ENCODE peak calls at places on chromosomes 3 and 15, in nine cellular contexts. Z is mesothelial cell of epicardium, G is nephron progenitor cell, N is uterus, T is BJ, V is PC-3, F is mammary epithelial cell, M is natural killer cell, X is glutamatergic neuron. A is an unnamed sample.

GRCh38 chr3:126152931-126153694 is 27.3 kb downstream of the ALDH1L1 start:
- DNase-seq in Z (no peak), G (no peak), N (no peak), T (no peak), V (no peak), F (no peak), M (no peak), X (no peak), A (no peak)

GRCh38 chr3:46935168-46935858 is 41.2 kb downstream of the CCDC12 start:
- DNase-seq in Z (peak), G (no peak), N (peak), T (peak), V (peak), F (peak), M (no peak), X (no peak), A (peak)

GRCh38 chr15:63023351-63023945 is 19.1 kb upstream of the TPM1 start:
- DNase-seq in Z (no peak), G (no peak), N (no peak), T (peak), V (no peak), F (peak), M (no peak), X (no peak), A (no peak)

GRCh38 chr3:151931171-151931570 is 57.7 kb downstream of the SUCNR1 start:
- DNase-seq in Z (no peak), G (no peak), N (no peak), T (no peak), V (peak), F (no peak), M (no peak), X (no peak), A (no peak)

GRCh38 chr15:85414991-85415390 is 34.6 kb downstream of the AKAP13 start:
- DNase-seq in Z (no peak), G (no peak), N (no peak), T (no peak), V (no peak), F (no peak), M (no peak), X (no peak), A (no peak)

GRCh38 chr3:52917044-52917443 is 19.7 kb upstream of the STIMATE start:
- DNase-seq in Z (no peak), G (no peak), N (no peak), T (no peak), V (no peak), F (no peak), M (no peak), X (no peak), A (no peak)

GRCh38 chr15:91572110-91572509 is 281.4 kb upstream of the SLCO3A1 start:
- DNase-seq in Z (no peak), G (no peak), N (peak), T (no peak), V (peak), F (peak), M (no peak), X (no peak), A (no peak)

GRCh38 chr3:171811059-171811912 is 1.0 kb upstream of the PLD1 start:
- DNase-seq in Z (no peak), G (no peak), N (peak), T (peak), V (peak), F (peak), M (no peak), X (no peak), A (no peak)

GRCh38 chr3:69869643-69870042 is 129.9 kb upstream of the SAMMSON start:
- DNase-seq in Z (no peak), G (no peak), N (no peak), T (no peak), V (no peak), F (no peak), M (no peak), X (no peak), A (no peak)

GRCh38 chr15:93779341-93779740 is 452.0 kb upstream of the MCTP2 start:
- DNase-seq in Z (no peak), G (no peak), N (no peak), T (no peak), V (no peak), F (no peak), M (no peak), X (no peak), A (no peak)

GRCh38 chr3:175121225-175121624 is 262.1 kb downstream of the NAALADL2 start:
- DNase-seq in Z (no peak), G (no peak), N (no peak), T (no peak), V (peak), F (peak), M (no peak), X (no peak), A (no peak)

GRCh38 chr15:38597221-38597800 is 32.7 kb upstream of the RASGRP1 start:
- DNase-seq in Z (no peak), G (no peak), N (no peak), T (no peak), V (no peak), F (no peak), M (no peak), X (no peak), A (no peak)

GRCh38 chr3:194205675-194206133 is 69.8 kb downstream of the HES1 start:
- DNase-seq in Z (no peak), G (no peak), N (no peak), T (no peak), V (peak), F (no peak), M (no peak), X (peak), A (no peak)

GRCh38 chr3:128274837-128275236 is 121.6 kb downstream of the EEFSEC start:
- DNase-seq in Z (no peak), G (no peak), N (no peak), T (peak), V (peak), F (peak), M (no peak), X (no peak), A (no peak)

GRCh38 chr3:177601120-177601519 is 403.8 kb upstream of the TBL1XR1 start:
- DNase-seq in Z (no peak), G (no peak), N (no peak), T (no peak), V (no peak), F (peak), M (no peak), X (no peak), A (no peak)

GRCh38 chr3:54600441-54601204 is 327.2 kb downstream of the LRTM1 start:
- DNase-seq in Z (no peak), G (no peak), N (no peak), T (no peak), V (no peak), F (no peak), M (no peak), X (no peak), A (no peak)

GRCh38 chr3:45055032-45055410 is 28.9 kb downstream of the CLEC3B start:
- DNase-seq in Z (no peak), G (no peak), N (no peak), T (peak), V (peak), F (peak), M (no peak), X (no peak), A (no peak)

GRCh38 chr3:155352900-155353490 is 59.5 kb upstream of the STRIT1 start:
- DNase-seq in Z (no peak), G (no peak), N (no peak), T (no peak), V (peak), F (peak), M (no peak), X (no peak), A (no peak)

GRCh38 chr3:158789592-158789991 is 12.3 kb upstream of the MFSD1 start:
- DNase-seq in Z (no peak), G (no peak), N (no peak), T (no peak), V (peak), F (peak), M (no peak), X (no peak), A (no peak)

GRCh38 chr3:102059145-102059943 is 210.0 kb downstream of the NFKBIZ start:
- DNase-seq in Z (no peak), G (no peak), N (no peak), T (no peak), V (no peak), F (no peak), M (no peak), X (no peak), A (no peak)

GRCh38 chr15:36235173-36235572 is 344.3 kb upstream of the CDIN1 start:
- DNase-seq in Z (no peak), G (no peak), N (no peak), T (no peak), V (peak), F (no peak), M (no peak), X (no peak), A (no peak)

GRCh38 chr3:115602194-115602593 is 21.1 kb upstream of the GAP43 start:
- DNase-seq in Z (no peak), G (no peak), N (no peak), T (no peak), V (no peak), F (no peak), M (no peak), X (no peak), A (no peak)

GRCh38 chr3:30231277-30232141 is 374.9 kb upstream of the TGFBR2 start:
- DNase-seq in Z (no peak), G (no peak), N (no peak), T (peak), V (no peak), F (no peak), M (no peak), X (no peak), A (no peak)

GRCh38 chr3:190024912-190025311 is 95.8 kb downstream of the P3H2 start:
- DNase-seq in Z (no peak), G (no peak), N (no peak), T (no peak), V (peak), F (peak), M (no peak), X (no peak), A (no peak)
- TF ChIP-seq CTCF in Z (no peak), G (no peak), N (no peak), T (no peak), V (no peak), F (no peak), M (no peak), X (no peak), A (no peak)

DNA sequence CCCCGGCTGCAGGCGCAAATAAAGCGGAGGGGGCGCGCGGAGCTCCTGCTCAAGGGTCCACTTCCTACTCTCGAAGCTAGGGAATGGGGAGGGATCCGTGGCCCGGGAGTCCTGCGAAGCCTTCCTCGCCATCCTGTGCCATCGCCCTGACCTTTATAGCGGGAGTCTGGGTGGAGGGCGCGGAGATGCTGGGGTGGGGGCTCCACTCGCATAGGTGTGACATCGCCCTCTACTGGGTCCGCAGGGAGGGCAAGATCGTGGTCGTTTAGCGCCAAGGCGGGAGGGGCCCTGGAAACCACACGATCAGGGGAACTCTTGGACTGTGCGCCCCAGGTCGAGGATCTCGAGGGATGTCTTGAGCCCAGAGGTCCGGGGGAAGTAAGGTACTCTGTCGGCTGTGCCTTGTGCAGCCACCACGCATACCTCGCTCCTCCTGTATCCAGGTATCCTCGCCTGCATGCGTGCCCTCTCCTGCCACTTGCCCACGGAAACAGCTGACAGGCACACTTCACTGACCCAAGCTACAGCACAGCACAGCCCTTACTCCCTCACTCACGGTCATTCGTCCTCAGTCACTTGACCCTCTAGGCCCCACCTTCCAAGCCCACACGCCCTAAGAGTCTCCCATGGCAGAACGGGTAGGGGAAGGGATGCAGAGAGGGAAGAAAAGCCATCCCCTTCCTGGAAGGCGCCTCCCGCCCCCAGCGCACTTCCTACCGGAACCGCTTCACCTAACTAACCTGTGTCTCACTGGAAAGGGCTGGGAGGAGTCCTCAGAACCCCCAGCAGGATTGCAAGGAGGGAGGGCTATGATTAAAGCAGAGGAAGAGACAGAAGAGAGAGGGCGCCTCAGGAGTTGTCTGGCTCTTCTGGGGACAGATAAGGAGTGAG is 22.7 kb downstream of the EPHB3 start:
- DNase-seq in Z (peak), G (no peak), N (no peak), T (no peak), V (no peak), F (no peak), M (no peak), X (peak), A (no peak)
- TF ChIP-seq CTCF in Z (no peak), G (peak), N (peak), T (peak), V (peak), F (peak), M (no peak), X (peak), A (peak)

GRCh38 chr3:38247366-38248035 is 18.1 kb upstream of the SLC22A13 start:
- DNase-seq in Z (no peak), G (no peak), N (no peak), T (peak), V (peak), F (peak), M (no peak), X (no peak), A (no peak)
- TF ChIP-seq CTCF in Z (no peak), G (no peak), N (no peak), T (peak), V (peak), F (peak), M (no peak), X (no peak), A (no peak)

GRCh38 chr15:34360298-34360697 is 6.7 kb downstream of the LPCAT4 start:
- DNase-seq in Z (no peak), G (no peak), N (no peak), T (no peak), V (peak), F (peak), M (no peak), X (no peak), A (no peak)
- TF ChIP-seq CTCF in Z (no peak), G (no peak), N (no peak), T (no peak), V (peak), F (no peak), M (no peak), X (no peak), A (no peak)

GRCh38 chr3:124492824-124493223 is 237.4 kb upstream of the UMPS start:
- DNase-seq in Z (no peak), G (peak), N (peak), T (no peak), V (peak), F (peak), M (no peak), X (peak), A (no peak)
- TF ChIP-seq CTCF in Z (no peak), G (peak), N (peak), T (peak), V (peak), F (peak), M (no peak), X (no peak), A (no peak)

GRCh38 chr3:152941825-152942224 is 106.9 kb downstream of the P2RY1 start:
- DNase-seq in Z (no peak), G (no peak), N (no peak), T (no peak), V (no peak), F (no peak), M (no peak), X (no peak), A (no peak)

GRCh38 chr3:152938974-152939636 is 104.2 kb downstream of the P2RY1 start:
- DNase-seq in Z (no peak), G (no peak), N (no peak), T (no peak), V (no peak), F (no peak), M (no peak), X (no peak), A (no peak)

GRCh38 chr3:152942366-152942765 is 107.4 kb downstream of the P2RY1 start:
- DNase-seq in Z (no peak), G (no peak), N (no peak), T (no peak), V (peak), F (peak), M (no peak), X (no peak), A (no peak)

GRCh38 chr3:152943645-152944044 is 108.7 kb downstream of the P2RY1 start:
- DNase-seq in Z (no peak), G (no peak), N (no peak), T (no peak), V (peak), F (peak), M (no peak), X (no peak), A (no peak)

DNA sequence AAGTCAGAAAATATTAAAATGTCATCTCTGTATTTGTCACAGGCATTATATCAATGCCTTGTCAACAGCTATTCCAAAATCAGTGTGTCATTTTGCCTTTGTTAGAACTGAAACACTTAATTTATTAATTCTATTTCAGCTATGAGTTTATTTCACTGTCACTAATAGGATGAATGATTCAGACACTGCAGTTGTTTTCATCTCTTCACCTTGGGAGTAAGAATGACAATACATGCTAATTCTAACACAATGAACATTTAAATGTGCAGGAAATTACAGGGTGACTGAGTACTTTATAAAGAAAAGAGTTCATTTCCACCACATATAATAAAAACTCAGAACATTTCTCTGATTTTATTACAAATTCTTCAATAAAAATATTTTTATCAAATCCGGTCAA is 109.7 kb downstream of the P2RY1 start:
- DNase-seq in Z (no peak), G (no peak), N (no peak), T (no peak), V (no peak), F (no peak), M (no peak), X (no peak), A (no peak)
- TF ChIP-seq CTCF in Z (no peak), G (no peak), N (no peak), T (no peak), V (no peak), F (no peak), M (no peak), X (no peak), A (no peak)

GRCh38 chr3:194006-194405 is 2.6 kb upstream of the CHL1 start:
- DNase-seq in Z (no peak), G (no peak), N (no peak), T (no peak), V (no peak), F (no peak), M (no peak), X (no peak), A (no peak)

GRCh38 chr3:196322-197153 is at the start of gene CHL1:
- DNase-seq in Z (peak), G (peak), N (no peak), T (no peak), V (no peak), F (no peak), M (no peak), X (peak), A (no peak)

GRCh38 chr3:194421-194820 is 2.1 kb upstream of the CHL1 start:
- DNase-seq in Z (no peak), G (no peak), N (no peak), T (no peak), V (no peak), F (no peak), M (no peak), X (no peak), A (no peak)

GRCh38 chr3:197154-197855 is 742 bp downstream of the CHL1 start:
- DNase-seq in Z (peak), G (peak), N (no peak), T (no peak), V (no peak), F (no peak), M (no peak), X (peak), A (peak)

GRCh38 chr3:195662-196061 is 901 bp upstream of the CHL1 start:
- DNase-seq in Z (no peak), G (no peak), N (no peak), T (no peak), V (no peak), F (no peak), M (no peak), X (no peak), A (no peak)
- TF ChIP-seq CTCF in Z (no peak), G (no peak), N (no peak), T (no peak), V (no peak), F (no peak), M (no peak), X (no peak), A (no peak)

DNA sequence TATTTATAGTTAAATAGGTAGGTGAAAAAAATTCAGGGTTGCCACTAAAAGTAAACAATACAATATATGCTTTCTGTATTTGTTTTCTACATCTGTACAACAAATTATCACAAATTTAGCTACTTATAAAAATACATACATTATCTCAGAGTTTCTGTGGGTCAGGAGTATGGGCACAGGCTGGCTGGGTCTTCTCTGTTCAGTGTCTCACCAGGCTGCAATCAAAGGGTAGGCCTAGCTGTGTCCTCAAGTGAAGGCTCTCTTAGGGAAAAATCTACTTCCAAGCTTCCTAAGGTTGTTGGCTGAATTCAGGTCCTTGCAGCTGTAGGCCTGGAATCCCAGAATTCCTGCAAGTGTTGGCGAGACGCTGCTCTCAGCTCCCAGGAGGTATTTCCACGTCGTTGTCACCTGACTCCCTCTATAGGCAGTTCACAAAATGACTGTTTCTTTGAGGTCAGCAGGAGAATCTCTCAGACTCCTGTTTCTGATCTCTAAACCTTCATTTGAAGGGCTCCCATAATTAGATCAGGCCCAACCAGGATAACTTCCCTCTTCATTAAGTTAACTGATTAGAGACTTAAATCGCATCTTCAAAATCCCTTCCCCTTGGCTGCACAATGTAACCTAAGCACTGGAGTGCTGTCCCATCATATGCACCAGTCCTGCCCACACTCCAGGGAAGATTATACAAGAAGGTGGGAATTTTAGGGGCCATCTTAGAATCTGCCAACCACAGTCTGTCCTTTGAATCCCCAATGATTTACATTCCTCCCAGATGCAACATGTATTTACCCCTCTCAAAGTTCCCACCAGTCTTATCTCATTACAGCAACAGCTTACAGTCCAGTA is 296.6 kb downstream of the SUCLG2 start:
- DNase-seq in Z (no peak), G (peak), N (no peak), T (no peak), V (peak), F (peak), M (no peak), X (peak), A (no peak)
- TF ChIP-seq CTCF in Z (peak), G (peak), N (no peak), T (peak), V (peak), F (peak), M (no peak), X (peak), A (peak)

GRCh38 chr15:52568569-52569243 is at the start of gene ARPP19:
- DNase-seq in Z (peak), G (peak), N (peak), T (peak), V (peak), F (peak), M (peak), X (peak), A (peak)
- TF ChIP-seq CTCF in Z (no peak), G (no peak), N (peak), T (peak), V (no peak), F (peak), M (no peak), X (no peak), A (peak)

GRCh38 chr3:106981392-106981791 is 395.8 kb upstream of the CCDC54 start:
- DNase-seq in Z (no peak), G (no peak), N (no peak), T (no peak), V (no peak), F (no peak), M (no peak), X (no peak), A (no peak)
- TF ChIP-seq CTCF in Z (no peak), G (no peak), N (no peak), T (no peak), V (no peak), F (no peak), M (no peak), X (no peak), A (no peak)

A was measured in CD14-positive monocyte.